ENCODE peak calls at places on chromosome 14, in eight cellular contexts. U is A549, W is K562, N is SK-N-SH, Q is HepG2, S is WTC11, O is GM12878, P is H1. D is an unnamed sample.
A peak's percentile ranks its signal among the peaks of the same experiment; 100 is the strongest.

GRCh38 chr14:101945171-101945570 is 19.2 kb upstream of the DYNC1H1 start:
- DNase-seq in U (no peak), W (no peak), N (no peak), Q (no peak), S (no peak), O (no peak), P (peak; percentile 46), D (no peak)

GRCh38 chr14:65224799-65225198 is 122.5 kb upstream of the MAX start:
- DNase-seq in U (no peak), W (no peak), N (no peak), Q (no peak), S (no peak), O (no peak), P (no peak), D (no peak)

GRCh38 chr14:88228519-88229236 is 94.4 kb downstream of the KCNK10 start:
- DNase-seq in U (no peak), W (no peak), N (no peak), Q (no peak), S (no peak), O (no peak), P (no peak), D (no peak)

GRCh38 chr14:32986791-32987545 is 48.3 kb downstream of the NPAS3 start:
- DNase-seq in U (no peak), W (no peak), N (no peak), Q (no peak), S (no peak), O (no peak), P (no peak), D (no peak)

GRCh38 chr14:58955294-58955821 is 233.1 kb upstream of the DAAM1 start:
- DNase-seq in U (no peak), W (no peak), N (no peak), Q (no peak), S (no peak), O (peak; percentile 55), P (no peak), D (peak; percentile 41)

GRCh38 chr14:91144425-91145145 is 30.7 kb downstream of the DGLUCY start:
- DNase-seq in U (no peak), W (no peak), N (no peak), Q (no peak), S (no peak), O (no peak), P (no peak), D (peak; percentile 85)

GRCh38 chr14:23366163-23366921 is 1.4 kb upstream of the EFS start:
- DNase-seq in U (no peak), W (peak; percentile 39), N (peak; percentile 90), Q (no peak), S (peak; percentile 93), O (no peak), P (no peak), D (peak; percentile 72)

GRCh38 chr14:37114559-37114958 is 57.8 kb downstream of the SLC25A21 start:
- DNase-seq in U (no peak), W (no peak), N (no peak), Q (no peak), S (no peak), O (no peak), P (no peak), D (no peak)

GRCh38 chr14:77052281-77053044 is 24.0 kb upstream of the IRF2BPL start:
- DNase-seq in U (no peak), W (no peak), N (no peak), Q (no peak), S (no peak), O (no peak), P (no peak), D (no peak)

GRCh38 chr14:95527392-95528002 is 7.4 kb upstream of the GLRX5 start:
- DNase-seq in U (peak; percentile 44), W (no peak), N (peak; percentile 59), Q (peak; percentile 36), S (no peak), O (no peak), P (no peak), D (peak; percentile 84)

GRCh38 chr14:54935958-54936357 is 33.3 kb upstream of the GCH1 start:
- DNase-seq in U (no peak), W (no peak), N (no peak), Q (peak; percentile 5), S (no peak), O (no peak), P (no peak), D (peak; percentile 38)

GRCh38 chr14:76267322-76268012 is 108.5 kb upstream of the ESRRB start:
- DNase-seq in U (no peak), W (no peak), N (peak; percentile 73), Q (no peak), S (peak; percentile 82), O (no peak), P (no peak), D (peak; percentile 21)

GRCh38 chr14:99236386-99237133 is 35.4 kb downstream of the BCL11B start:
- DNase-seq in U (no peak), W (no peak), N (no peak), Q (no peak), S (no peak), O (no peak), P (no peak), D (no peak)

GRCh38 chr14:99237288-99237687 is 34.7 kb downstream of the BCL11B start:
- DNase-seq in U (no peak), W (no peak), N (no peak), Q (no peak), S (no peak), O (no peak), P (no peak), D (no peak)

GRCh38 chr14:99239661-99240092 is 32.3 kb downstream of the BCL11B start:
- DNase-seq in U (no peak), W (no peak), N (no peak), Q (no peak), S (no peak), O (no peak), P (no peak), D (no peak)

GRCh38 chr14:99240512-99241313 is 31.3 kb downstream of the BCL11B start:
- DNase-seq in U (no peak), W (no peak), N (no peak), Q (no peak), S (no peak), O (no peak), P (no peak), D (no peak)

GRCh38 chr14:99238234-99238633 is 33.8 kb downstream of the BCL11B start:
- DNase-seq in U (no peak), W (no peak), N (no peak), Q (no peak), S (no peak), O (no peak), P (no peak), D (no peak)
- TF ChIP-seq USF2 in U (no peak), W (no peak), N (no peak), Q (no peak), S (no peak), O (no peak), P (no peak), D (no peak)

GRCh38 chr14:67444395-67444794 is 32.4 kb upstream of the PLEK2 start:
- DNase-seq in U (no peak), W (no peak), N (no peak), Q (no peak), S (no peak), O (no peak), P (no peak), D (no peak)

GRCh38 chr14:67449096-67449495 is 37.1 kb upstream of the PLEK2 start:
- DNase-seq in U (no peak), W (no peak), N (no peak), Q (no peak), S (no peak), O (no peak), P (no peak), D (no peak)

GRCh38 chr14:67447033-67447381 is 35.0 kb upstream of the PLEK2 start:
- DNase-seq in U (no peak), W (no peak), N (no peak), Q (no peak), S (no peak), O (no peak), P (no peak), D (no peak)

GRCh38 chr14:67442139-67442906 is 30.4 kb upstream of the PLEK2 start:
- DNase-seq in U (no peak), W (no peak), N (no peak), Q (no peak), S (no peak), O (no peak), P (no peak), D (no peak)

DNA sequence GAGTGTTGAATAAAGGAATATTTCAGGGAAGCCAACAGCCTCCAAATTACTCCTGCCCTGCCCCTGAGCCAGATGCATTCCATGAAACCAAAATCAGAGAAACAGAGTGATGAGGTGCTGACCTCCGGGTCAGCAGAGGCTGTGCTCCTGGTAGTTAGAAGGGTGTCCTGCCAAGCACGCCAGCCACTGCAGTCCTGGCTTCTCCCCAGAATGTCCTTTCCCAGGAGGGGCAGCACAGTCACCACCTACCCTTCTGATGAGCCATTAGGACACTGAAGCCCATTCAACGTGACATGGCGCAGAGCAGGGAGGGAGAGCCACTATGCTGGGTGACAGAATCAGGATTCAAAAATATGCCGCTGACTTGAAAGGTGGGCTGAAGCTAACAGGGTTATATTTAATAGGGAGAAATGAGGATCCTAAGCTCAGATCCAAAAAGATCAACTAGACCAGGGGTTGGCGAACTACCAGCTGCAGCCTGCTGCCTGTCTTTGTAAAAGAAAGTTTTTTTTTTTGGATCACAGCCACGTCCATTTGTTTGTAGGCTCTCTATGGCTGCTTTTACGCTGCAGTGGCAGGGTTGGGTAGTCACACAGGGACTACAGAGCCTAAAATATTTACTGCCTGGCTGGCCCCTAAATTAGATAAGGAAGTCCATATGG is 34.5 kb upstream of the PLEK2 start:
- DNase-seq in U (no peak), W (no peak), N (no peak), Q (no peak), S (no peak), O (no peak), P (no peak), D (no peak)
- TF ChIP-seq USF2 in U (no peak), W (no peak), N (no peak), Q (no peak), S (no peak), O (no peak), P (no peak), D (no peak)

GRCh38 chr14:94377866-94378470 is 10.4 kb downstream of the SERPINA1 start:
- DNase-seq in U (no peak), W (no peak), N (no peak), Q (no peak), S (no peak), O (no peak), P (no peak), D (no peak)

GRCh38 chr14:94378527-94379290 is 9.7 kb downstream of the SERPINA1 start:
- DNase-seq in U (no peak), W (no peak), N (no peak), Q (no peak), S (no peak), O (no peak), P (no peak), D (no peak)

GRCh38 chr14:94380225-94381148 is 7.9 kb downstream of the SERPINA1 start:
- DNase-seq in U (no peak), W (no peak), N (no peak), Q (no peak), S (no peak), O (no peak), P (no peak), D (no peak)

GRCh38 chr14:94381149-94382030 is 7.0 kb downstream of the SERPINA1 start:
- DNase-seq in U (no peak), W (no peak), N (no peak), Q (no peak), S (no peak), O (no peak), P (no peak), D (no peak)

GRCh38 chr14:94379291-94380224 is 8.8 kb downstream of the SERPINA1 start:
- DNase-seq in U (no peak), W (no peak), N (no peak), Q (no peak), S (no peak), O (no peak), P (no peak), D (no peak)
- TF ChIP-seq USF2 in U (no peak), W (no peak), N (no peak), Q (no peak), S (no peak), O (no peak), P (no peak), D (no peak)

GRCh38 chr14:90060965-90061848 is 587 bp upstream of the KCNK13 start:
- DNase-seq in U (no peak), W (peak; percentile 35), N (peak; percentile 65), Q (no peak), S (peak; percentile 61), O (no peak), P (no peak), D (no peak)
- TF ChIP-seq USF2 in U (no peak), W (no peak), N (no peak), Q (no peak), S (no peak), O (no peak), P (no peak), D (no peak)

D was measured in IMR-90.